ENCODE peak calls at places on chromosomes 13 and 19, in eight cellular contexts. R is fibroblast of the aortic adventitia; U is H7; J is T-cell; Z is effector memory CD4-positive, alpha-beta T cell; K is ecto neural progenitor cell; C is tibial nerve; V is stomach. Y is an unnamed sample.
A peak's percentile ranks its signal among the peaks of the same experiment; 100 is the strongest.

GRCh38 chr13:42814868-42815267 is 33.5 kb downstream of the FAM216B start:
- DNase-seq in R (peak; percentile 87), U (no peak), V (no peak), C (no peak), J (no peak), K (no peak), Z (no peak), Y (peak; percentile 95)

GRCh38 chr19:633786-634639 is 676 bp upstream of the POLRMT start:
- DNase-seq in U (no peak), R (no peak), J (no peak), V (no peak), K (no peak), C (no peak), Z (no peak), Y (no peak)

GRCh38 chr13:26061947-26062346 is 10.1 kb upstream of the SHISA2 start:
- DNase-seq in K (no peak), Z (no peak), C (no peak), R (peak; percentile 41), J (no peak), U (no peak), V (no peak), Y (peak; percentile 68)

GRCh38 chr19:35882074-35882832 is 13.9 kb downstream of the APLP1 start:
- DNase-seq in Z (peak; percentile 24), V (no peak), K (no peak), R (peak; percentile 89), J (no peak), U (peak; percentile 72), C (no peak), Y (peak; percentile 65)

GRCh38 chr19:49781394-49781793 is 14.6 kb downstream of the AP2A1 start:
- DNase-seq in R (no peak), V (no peak), C (no peak), Z (no peak), K (no peak), U (peak; percentile 58), J (no peak), Y (no peak)

GRCh38 chr19:56594446-56594782 is 688 bp upstream of the ZNF71 start:
- DNase-seq in U (no peak), C (no peak), R (no peak), Z (no peak), K (no peak), J (no peak), V (no peak), Y (no peak)

GRCh38 chr13:38590796-38591507 is 95.9 kb upstream of the FREM2 start:
- DNase-seq in J (no peak), K (no peak), C (no peak), U (no peak), Z (no peak), R (no peak), V (peak; percentile 56), Y (no peak)

GRCh38 chr19:11196406-11197287 is 698 bp downstream of the KANK2 start:
- DNase-seq in U (peak; percentile 92), R (no peak), V (peak; percentile 36), Z (no peak), C (no peak), K (peak; percentile 64), J (no peak), Y (peak; percentile 32)

GRCh38 chr19:7500811-7501450 is 12.1 kb upstream of the PEX11G start:
- DNase-seq in J (no peak), Z (no peak), V (peak; percentile 72), C (no peak), K (peak; percentile 86), U (peak; percentile 98), R (no peak), Y (no peak)

GRCh38 chr19:55075366-55075998 is at the start of gene EPS8L1:
- DNase-seq in U (peak; percentile 93), K (no peak), R (no peak), Z (no peak), V (peak; percentile 89), C (no peak), J (no peak), Y (no peak)

GRCh38 chr13:76361868-76362267 is 524.3 kb downstream of the KCTD12 start:
- DNase-seq in U (no peak), J (no peak), C (no peak), Z (no peak), K (no peak), R (no peak), V (no peak), Y (no peak)

GRCh38 chr13:26300140-26300539 is 46.2 kb downstream of the CDK8 start:
- DNase-seq in C (no peak), V (no peak), U (no peak), R (peak; percentile 35), K (no peak), J (no peak), Z (no peak), Y (peak; percentile 32)

GRCh38 chr13:50393641-50394040 is 378.4 kb downstream of the KCNRG start:
- DNase-seq in V (no peak), R (no peak), Z (no peak), J (no peak), U (peak; percentile 30), K (peak; percentile 72), C (no peak), Y (peak; percentile 69)

GRCh38 chr19:49911381-49912145 is 14.9 kb upstream of the IL4I1 start:
- DNase-seq in R (no peak), Z (no peak), C (no peak), V (no peak), U (no peak), K (no peak), J (no peak), Y (no peak)

GRCh38 chr13:51829236-51829899 is 15.6 kb downstream of the TMEM272 start:
- DNase-seq in V (no peak), J (no peak), K (no peak), U (no peak), C (no peak), Z (no peak), R (no peak), Y (no peak)

GRCh38 chr19:50568321-50569022 is at the start of gene LRRC4B:
- DNase-seq in V (no peak), U (peak; percentile 94), R (no peak), K (peak; percentile 80), Z (no peak), J (no peak), C (no peak), Y (no peak)

GRCh38 chr13:108777421-108778420 is 148.3 kb downstream of the MYO16 start:
- DNase-seq in C (no peak), J (no peak), R (peak; percentile 7), V (no peak), Z (no peak), U (peak; percentile 16), K (no peak), Y (no peak)

GRCh38 chr13:74243637-74244526 is 109.7 kb upstream of the KLF12 start:
- DNase-seq in K (no peak), V (no peak), R (peak; percentile 75), U (no peak), J (no peak), Z (no peak), C (no peak), Y (peak; percentile 52)

GRCh38 chr13:77595166-77595810 is 59.8 kb downstream of the SCEL start:
- DNase-seq in J (no peak), K (no peak), R (no peak), U (no peak), C (no peak), V (no peak), Z (no peak), Y (no peak)

GRCh38 chr13:113125506-113126264 is 3.1 kb downstream of the F10 start:
- DNase-seq in J (no peak), K (peak; percentile 27), V (no peak), R (no peak), C (no peak), Z (no peak), U (peak; percentile 14), Y (no peak)

GRCh38 chr13:112343591-112343990 is 32.6 kb upstream of the SPACA7 start:
- DNase-seq in J (no peak), Z (no peak), K (peak; percentile 33), V (no peak), C (no peak), U (no peak), R (no peak), Y (no peak)

GRCh38 chr19:29193116-29193515 is 19.8 kb downstream of the UQCRFS1 start:
- DNase-seq in Z (no peak), V (no peak), R (no peak), U (no peak), J (no peak), K (no peak), C (no peak), Y (no peak)

GRCh38 chr19:10927691-10928562 is 512 bp downstream of the YIPF2 start:
- DNase-seq in K (no peak), C (no peak), V (no peak), U (no peak), Z (no peak), R (no peak), J (no peak), Y (peak; percentile 15)

GRCh38 chr19:44553478-44554171 is 24.1 kb upstream of the CEACAM20 start:
- DNase-seq in Z (no peak), K (no peak), R (peak; percentile 24), J (no peak), U (no peak), C (no peak), V (no peak), Y (no peak)

GRCh38 chr19:54478677-54479266 is 5.7 kb upstream of the CDC42EP5 start:
- DNase-seq in R (peak; percentile 56), U (peak; percentile 81), K (peak; percentile 79), J (no peak), C (no peak), V (no peak), Z (no peak), Y (peak; percentile 54)

GRCh38 chr13:110517505-110518149 is 43.9 kb downstream of the RAB20 start:
- DNase-seq in K (no peak), J (no peak), R (peak; percentile 58), V (no peak), U (no peak), C (no peak), Z (no peak), Y (no peak)

GRCh38 chr13:42684226-42684625 is 97.2 kb upstream of the FAM216B start:
- DNase-seq in R (no peak), U (no peak), Z (no peak), V (no peak), J (no peak), K (no peak), C (no peak), Y (no peak)

GRCh38 chr19:56566904-56567273 is 379 bp upstream of the ZNF470 start:
- DNase-seq in J (no peak), R (no peak), V (peak; percentile 46), Z (peak; percentile 0), U (peak; percentile 62), K (no peak), C (no peak), Y (no peak)

GRCh38 chr13:34967851-34968562 is 25.9 kb downstream of the NBEA start:
- DNase-seq in C (no peak), V (no peak), Z (no peak), R (no peak), U (no peak), J (no peak), K (no peak), Y (no peak)

GRCh38 chr19:35845215-35846037 is 6.9 kb downstream of the NPHS1 start:
- DNase-seq in C (no peak), Z (no peak), J (no peak), K (no peak), R (no peak), V (no peak), U (peak; percentile 89), Y (no peak)

GRCh38 chr13:45849408-45849807 is 2.1 kb downstream of the SIAH3 start:
- DNase-seq in C (no peak), R (no peak), V (no peak), K (no peak), U (no peak), Z (no peak), J (no peak), Y (no peak)

GRCh38 chr19:21835429-21835809 is 563 bp downstream of the ZNF43 start:
- DNase-seq in V (no peak), K (no peak), C (no peak), R (no peak), Z (no peak), J (no peak), U (no peak), Y (no peak)

GRCh38 chr13:50531917-50532899 is 311.3 kb downstream of the DLEU7 start:
- DNase-seq in U (no peak), Z (no peak), C (no peak), R (peak; percentile 78), V (no peak), K (no peak), J (no peak), Y (peak; percentile 74)

GRCh38 chr19:7915250-7916136 is 863 bp downstream of the TGFBR3L start:
- DNase-seq in Z (no peak), U (no peak), R (no peak), V (no peak), C (no peak), J (no peak), K (no peak), Y (no peak)

Y was measured in fibroblast of lung.